ENCODE peak calls at places on chromosomes 7 and 10, in ten cellular contexts. D is stimulated activated CD8-positive, alpha-beta memory T cell treated with anti-CD3 and anti-CD28 coated beads, Interleukin-4, amount 100 ng/mL, for 4 hours; X is Peyer's patch; P is kidney glomerular epithelial cell; Q is GM20000; N is NCI-H446 treated with DMSO at 0.1 percent for 48 hours; G is activated T-helper 1 cell treated with anti-CD3 and anti-CD28 coated beads, Interleukin-2, amount 50 U/mL, for 16 hours; Y is foreskin fibroblast; B is ACHN; T is amniotic stem cell. H is an unnamed sample.

GRCh38 chr7:85125679-85126078 is 61.2 kb downstream of the SEMA3D start:
- DNase-seq in Y (peak), Q (no peak), X (no peak), N (no peak), D (no peak), B (no peak), G (no peak), T (no peak), P (no peak), H (no peak)

GRCh38 chr10:69278446-69278963 is at the start of gene HK1:
- DNase-seq in N (no peak), P (no peak), T (no peak), D (no peak), Y (no peak), G (no peak), B (no peak), Q (no peak), X (no peak), H (no peak)

GRCh38 chr7:131424219-131424822 is 96.6 kb downstream of the MKLN1 start:
- DNase-seq in G (no peak), P (peak), N (no peak), Q (peak), D (no peak), B (peak), X (no peak), T (no peak), Y (peak), H (no peak)

GRCh38 chr7:80183900-80184685 is 49.5 kb downstream of the GNAI1 start:
- DNase-seq in G (no peak), Y (no peak), D (no peak), B (peak), X (no peak), Q (no peak), P (no peak), T (no peak), N (no peak), H (no peak)

GRCh38 chr7:7569615-7570014 is 2.9 kb downstream of the MIOS start:
- DNase-seq in G (no peak), N (no peak), X (peak), D (no peak), T (no peak), Q (no peak), Y (no peak), P (no peak), B (no peak), H (no peak)

GRCh38 chr7:29483219-29484104 is 80.2 kb upstream of the PRR15 start:
- DNase-seq in X (no peak), N (no peak), G (no peak), D (no peak), Y (no peak), P (no peak), T (no peak), Q (no peak), B (no peak), H (no peak)

GRCh38 chr7:24828871-24829661 is 71.8 kb upstream of the GSDME start:
- DNase-seq in P (no peak), Q (no peak), D (no peak), N (no peak), Y (no peak), G (no peak), X (no peak), B (no peak), T (no peak), H (no peak)

GRCh38 chr7:30681262-30682130 is 760 bp downstream of the CRHR2 start:
- DNase-seq in Q (no peak), X (no peak), N (no peak), G (no peak), D (no peak), B (no peak), P (no peak), T (no peak), Y (no peak), H (no peak)

GRCh38 chr10:117164878-117165556 is 26.9 kb upstream of the VAX1 start:
- DNase-seq in Q (no peak), G (no peak), D (no peak), X (no peak), T (no peak), P (no peak), Y (peak), N (no peak), B (no peak), H (no peak)

GRCh38 chr7:107277331-107277730 is 108.5 kb downstream of the HBP1 start:
- DNase-seq in G (no peak), Y (no peak), B (no peak), X (no peak), T (no peak), D (no peak), Q (no peak), P (no peak), N (no peak), H (no peak)

GRCh38 chr7:10934292-10934691 is 39.4 kb upstream of the PHF14 start:
- DNase-seq in X (no peak), T (peak), P (no peak), Q (no peak), D (no peak), N (no peak), Y (peak), B (no peak), G (no peak), H (no peak)

GRCh38 chr10:100745882-100746412 is 565 bp downstream of the PAX2 start:
- DNase-seq in P (peak), T (no peak), B (peak), Y (no peak), Q (peak), G (no peak), D (no peak), X (no peak), N (no peak), H (no peak)

H was measured in esophagus squamous epithelium.